ENCODE peak calls at places on chromosomes 12 and 14, in eight cellular contexts. H is NCI-H1092 treated with DMSO at 0.1 percent for 48 hours, S is fibroblast of the aortic adventitia, K is hypothalamus, U is endothelial cell of umbilical vein, G is right atrium auricular region, P is AG04450, B is substantia nigra. A is an unnamed sample.

GRCh38 chr14:51828017-51828797 is 32.2 kb upstream of the GNG2 start:
- DNase-seq in P (no peak), K (no peak), H (no peak), U (no peak), S (no peak), B (no peak), G (no peak), A (peak; percentile 95)

GRCh38 chr14:65198346-65198745 is 96.0 kb upstream of the MAX start:
- DNase-seq in B (no peak), H (no peak), S (no peak), G (no peak), U (no peak), P (no peak), K (no peak), A (no peak)

GRCh38 chr12:26806556-26806955 is 26.4 kb downstream of the ITPR2 start:
- DNase-seq in P (no peak), G (no peak), K (no peak), U (no peak), B (no peak), S (no peak), H (no peak), A (no peak)

GRCh38 chr12:96249196-96250118 is 55.3 kb downstream of the ELK3 start:
- DNase-seq in S (peak; percentile 47), G (no peak), K (no peak), H (peak; percentile 31), B (no peak), U (no peak), P (no peak), A (peak; percentile 79)

GRCh38 chr12:2198088-2198501 is 145.3 kb downstream of the CACNA1C start:
- DNase-seq in U (no peak), K (no peak), H (no peak), P (no peak), B (no peak), S (no peak), G (no peak), A (peak; percentile 76)

GRCh38 chr12:124512667-124513296 is 54.6 kb downstream of the NCOR2 start:
- DNase-seq in S (peak; percentile 95), B (peak; percentile 81), G (peak; percentile 96), K (no peak), U (peak; percentile 96), H (peak; percentile 48), P (peak; percentile 86), A (peak; percentile 95)

GRCh38 chr14:50943943-50944646 is at the start of gene PYGL:
- DNase-seq in S (peak; percentile 59), G (peak; percentile 78), H (peak; percentile 25), B (peak; percentile 46), U (peak; percentile 57), K (no peak), P (no peak), A (peak; percentile 53)

GRCh38 chr14:79279645-79280399 is 931.5 kb downstream of the DIO2 start:
- DNase-seq in G (no peak), S (no peak), H (peak; percentile 41), K (no peak), B (no peak), U (no peak), P (no peak), A (peak; percentile 5)

GRCh38 chr12:6769003-6769389 is 2.8 kb downstream of the PTMS start:
- DNase-seq in U (peak; percentile 33), K (no peak), S (no peak), G (no peak), H (no peak), P (no peak), B (peak; percentile 19), A (peak; percentile 33)

GRCh38 chr14:62146014-62146413 is 383.8 kb downstream of the SNAPC1 start:
- DNase-seq in K (no peak), S (no peak), U (no peak), G (no peak), B (no peak), H (no peak), P (no peak), A (no peak)

GRCh38 chr14:59271734-59272133 is 83.3 kb downstream of the DAAM1 start:
- DNase-seq in G (no peak), S (peak; percentile 78), K (no peak), P (no peak), U (no peak), B (no peak), H (no peak), A (peak; percentile 63)

GRCh38 chr12:111430418-111431353 is 25.0 kb downstream of the SH2B3 start:
- DNase-seq in P (no peak), G (no peak), H (no peak), S (no peak), U (peak; percentile 73), B (no peak), K (no peak), A (no peak)